ENCODE peak calls at places on chromosomes 1 and 21, in five cellular contexts. W, K, T, G and D are unnamed samples.

GRCh38 chr1:153957744-153958110 is 685 bp downstream of the CRTC2 start:
- DNase-seq in G (peak; percentile 8), W (no peak), T (no peak), K (no peak), D (no peak)

GRCh38 chr1:21468597-21468996 is 28.7 kb downstream of the NBPF3 start:
- DNase-seq in K (no peak), W (no peak), T (no peak), G (no peak), D (no peak)

GRCh38 chr1:106921186-106921585 is 135.3 kb upstream of the PRMT6 start:
- DNase-seq in W (no peak), K (no peak), T (no peak), G (no peak), D (no peak)

GRCh38 chr1:16009030-16009460 is 5.0 kb downstream of the SRARP start:
- DNase-seq in T (peak; percentile 86), G (peak; percentile 59), W (peak; percentile 83), K (peak; percentile 76), D (peak; percentile 88)

GRCh38 chr1:67723620-67724019 is 38.6 kb downstream of the GADD45A start:
- DNase-seq in G (peak; percentile 92), K (no peak), W (no peak), T (no peak), D (no peak)

GRCh38 chr21:45550552-45551210 is 8.4 kb upstream of the SLC19A1 start:
- DNase-seq in G (no peak), T (no peak), W (no peak), K (peak; percentile 67), D (peak; percentile 67)

GRCh38 chr1:65195495-65196417 is 47.8 kb downstream of the AK4 start:
- DNase-seq in K (peak; percentile 42), W (no peak), G (peak; percentile 56), T (no peak), D (no peak)

GRCh38 chr1:39609618-39610331 is 29.7 kb downstream of the HEYL start:
- DNase-seq in K (peak; percentile 55), T (no peak), W (peak; percentile 7), G (no peak), D (peak; percentile 87)

GRCh38 chr1:168767885-168768584 is 39.0 kb upstream of the DPT start:
- DNase-seq in G (no peak), T (no peak), K (peak; percentile 49), W (peak; percentile 26), D (no peak)

GRCh38 chr1:9302745-9303524 is 10.2 kb downstream of the SPSB1 start:
- DNase-seq in T (no peak), K (no peak), W (peak; percentile 81), G (peak; percentile 94), D (no peak)

GRCh38 chr1:36691374-36691773 is 208.7 kb upstream of the CSF3R start:
- DNase-seq in T (no peak), W (no peak), G (no peak), K (no peak), D (no peak)

GRCh38 chr1:51843948-51844347 is 34.6 kb downstream of the NRDC start:
- DNase-seq in G (no peak), T (no peak), W (no peak), K (no peak), D (no peak)

GRCh38 chr1:6603424-6603850 is 768 bp upstream of the KLHL21 start:
- DNase-seq in K (no peak), G (peak; percentile 87), T (peak; percentile 72), W (peak; percentile 49), D (peak; percentile 81)

GRCh38 chr1:47537966-47538365 is 100.1 kb downstream of the FOXD2 start:
- DNase-seq in W (no peak), K (no peak), T (no peak), G (no peak), D (no peak)

GRCh38 chr1:15923241-15923640 is 52.7 kb downstream of the ZBTB17 start:
- DNase-seq in G (peak; percentile 67), W (no peak), K (no peak), T (no peak), D (no peak)

GRCh38 chr1:46961066-46961758 is 19.9 kb upstream of the CYP4A11 start:
- DNase-seq in K (no peak), G (no peak), T (no peak), W (no peak), D (no peak)

GRCh38 chr1:30123896-30124295 is 599.5 kb downstream of the MATN1 start:
- DNase-seq in K (no peak), W (no peak), G (no peak), T (no peak), D (no peak)

GRCh38 chr1:69038379-69038778 is 529.3 kb upstream of the LRRC7 start:
- DNase-seq in G (no peak), W (no peak), T (no peak), K (no peak), D (no peak)

GRCh38 chr1:46487818-46488218 is 1.8 kb upstream of the DMBX1 start:
- DNase-seq in W (no peak), K (no peak), G (no peak), T (no peak), D (no peak)